ENCODE peak calls at places on chromosomes 6 and 20, in five cellular contexts. One of them, this sample, is unnamed. For H3K36me3, the result is how much of the 10 kb centered on the place peaks cover.

GRCh38 chr20:42159794-42160193 is 541.6 kb upstream of the CHD6 start:
- DNase-seq in ovary: no peak
- DNase-seq in tibial artery: no peak
- DNase-seq in cardiac muscle cell: no peak
- DNase-seq in heart left ventricle: no peak
- DNase-seq in this sample: no peak

GRCh38 chr20:63135411-63135810 is 80.5 kb downstream of the YTHDF1 start:
- DNase-seq in ovary: no peak
- DNase-seq in heart left ventricle: peak
- DNase-seq in tibial artery: no peak
- DNase-seq in cardiac muscle cell: no peak
- DNase-seq in this sample: peak

GRCh38 chr6:95577317-95578105 is at the start of gene MANEA:
- DNase-seq in heart left ventricle: peak
- DNase-seq in tibial artery: peak
- DNase-seq in cardiac muscle cell: peak
- DNase-seq in ovary: peak
- DNase-seq in this sample: peak

GRCh38 chr6:156471000-156471399 is 306.2 kb upstream of the ARID1B start:
- DNase-seq in cardiac muscle cell: no peak
- DNase-seq in tibial artery: no peak
- DNase-seq in heart left ventricle: no peak
- DNase-seq in ovary: no peak
- DNase-seq in this sample: no peak

GRCh38 chr6:166996406-166996805 is 2.8 kb upstream of the CEP43 start:
- DNase-seq in tibial artery: no peak
- DNase-seq in ovary: no peak
- DNase-seq in cardiac muscle cell: peak
- DNase-seq in heart left ventricle: no peak
- DNase-seq in this sample: no peak

GRCh38 chr6:170444056-170444505 is 109.0 kb downstream of the PSMB1 start:
- DNase-seq in heart left ventricle: peak
- DNase-seq in tibial artery: no peak
- DNase-seq in ovary: no peak
- DNase-seq in cardiac muscle cell: no peak
- DNase-seq in this sample: no peak

GRCh38 chr6:20755631-20756030 is 221.4 kb downstream of the CDKAL1 start:
- DNase-seq in tibial artery: no peak
- DNase-seq in heart left ventricle: no peak
- DNase-seq in cardiac muscle cell: no peak
- DNase-seq in ovary: no peak
- DNase-seq in this sample: no peak

GRCh38 chr6:70852667-70853246 is 104.1 kb downstream of the B3GAT2 start:
- DNase-seq in heart left ventricle: no peak
- DNase-seq in cardiac muscle cell: no peak
- DNase-seq in tibial artery: no peak
- DNase-seq in ovary: no peak
- DNase-seq in this sample: no peak

GRCh38 chr20:40682104-40683045 is 6.7 kb downstream of the MAFB start:
- DNase-seq in tibial artery: peak
- DNase-seq in heart left ventricle: no peak
- DNase-seq in cardiac muscle cell: peak
- DNase-seq in ovary: peak
- DNase-seq in this sample: no peak

GRCh38 chr20:1376453-1377270 is 16.2 kb downstream of the FKBP1A start:
- DNase-seq in ovary: no peak
- DNase-seq in heart left ventricle: no peak
- DNase-seq in cardiac muscle cell: no peak
- DNase-seq in tibial artery: no peak
- DNase-seq in this sample: no peak

GRCh38 chr6:101077344-101077743 is 196.2 kb upstream of the ASCC3 start:
- DNase-seq in tibial artery: no peak
- DNase-seq in ovary: no peak
- DNase-seq in heart left ventricle: no peak
- DNase-seq in cardiac muscle cell: no peak
- DNase-seq in this sample: no peak

GRCh38 chr6:21208114-21208795 is 385.3 kb upstream of the SOX4 start:
- DNase-seq in heart left ventricle: no peak
- DNase-seq in ovary: no peak
- DNase-seq in tibial artery: no peak
- DNase-seq in cardiac muscle cell: no peak
- DNase-seq in this sample: no peak

GRCh38 chr6:123016431-123017110 is 20.5 kb downstream of the CLVS2 start:
- DNase-seq in heart left ventricle: no peak
- DNase-seq in cardiac muscle cell: no peak
- DNase-seq in ovary: no peak
- DNase-seq in tibial artery: no peak
- DNase-seq in this sample: no peak

GRCh38 chr6:29602564-29603361 is 17.8 kb downstream of the OR2H2 start:
- DNase-seq in heart left ventricle: no peak
- DNase-seq in tibial artery: no peak
- DNase-seq in ovary: no peak
- DNase-seq in cardiac muscle cell: peak
- DNase-seq in this sample: peak

GRCh38 chr6:118892248-118893094 is 1.5 kb upstream of the ASF1A start:
- DNase-seq in heart left ventricle: no peak
- DNase-seq in tibial artery: no peak
- DNase-seq in ovary: no peak
- DNase-seq in cardiac muscle cell: no peak
- DNase-seq in this sample: peak

GRCh38 chr6:33001685-33002084 is 7.7 kb downstream of the HLA-DOA start:
- DNase-seq in ovary: no peak
- DNase-seq in cardiac muscle cell: no peak
- DNase-seq in heart left ventricle: no peak
- DNase-seq in tibial artery: no peak
- DNase-seq in this sample: no peak

GRCh38 chr6:27668442-27669275 is 195.8 kb upstream of the ZNF184 start:
- DNase-seq in tibial artery: no peak
- DNase-seq in heart left ventricle: no peak
- DNase-seq in ovary: peak
- DNase-seq in cardiac muscle cell: peak
- DNase-seq in this sample: no peak

GRCh38 chr6:108684809-108685329 is 124.2 kb downstream of the FOXO3 start:
- DNase-seq in heart left ventricle: no peak
- DNase-seq in tibial artery: no peak
- DNase-seq in cardiac muscle cell: peak
- DNase-seq in ovary: no peak
- DNase-seq in this sample: no peak

GRCh38 chr20:49276895-49277785 is 717 bp downstream of the ZNFX1 start:
- DNase-seq in cardiac muscle cell: no peak
- DNase-seq in heart left ventricle: peak
- DNase-seq in tibial artery: peak
- DNase-seq in ovary: peak
- DNase-seq in this sample: peak

GRCh38 chr6:75794351-75794846 is 45.4 kb downstream of the MYO6 start:
- DNase-seq in cardiac muscle cell: no peak
- DNase-seq in heart left ventricle: no peak
- DNase-seq in ovary: no peak
- DNase-seq in tibial artery: no peak
- DNase-seq in this sample: no peak

GRCh38 chr6:1831030-1831429 is 221.3 kb downstream of the FOXC1 start:
- DNase-seq in cardiac muscle cell: no peak
- DNase-seq in ovary: no peak
- DNase-seq in heart left ventricle: no peak
- DNase-seq in tibial artery: no peak
- DNase-seq in this sample: no peak

GRCh38 chr20:33649201-33649631 is 12.9 kb upstream of the C20orf144 start:
- DNase-seq in heart left ventricle: no peak
- DNase-seq in cardiac muscle cell: no peak
- DNase-seq in tibial artery: peak
- DNase-seq in ovary: peak
- DNase-seq in this sample: no peak

GRCh38 chr20:48468571-48468970 is 359.2 kb downstream of the PREX1 start:
- DNase-seq in tibial artery: no peak
- DNase-seq in heart left ventricle: no peak
- DNase-seq in ovary: no peak
- DNase-seq in cardiac muscle cell: no peak
- DNase-seq in this sample: no peak

GRCh38 chr6:19205076-19205475 is 632.1 kb upstream of the ID4 start:
- DNase-seq in ovary: no peak
- DNase-seq in heart left ventricle: peak
- DNase-seq in tibial artery: no peak
- DNase-seq in cardiac muscle cell: no peak
- DNase-seq in this sample: no peak

GRCh38 chr6:158711264-158711663 is 61.4 kb downstream of the SYTL3 start:
- DNase-seq in heart left ventricle: no peak
- DNase-seq in tibial artery: peak
- DNase-seq in cardiac muscle cell: peak
- DNase-seq in ovary: no peak
- DNase-seq in this sample: no peak

GRCh38 chr20:3818155-3819151 is 1.9 kb upstream of the AP5S1 start:
- DNase-seq in tibial artery: no peak
- DNase-seq in ovary: peak
- DNase-seq in heart left ventricle: no peak
- DNase-seq in cardiac muscle cell: peak
- DNase-seq in this sample: peak

GRCh38 chr20:33933469-33933909 is 60.2 kb upstream of the RALY start:
- DNase-seq in ovary: peak
- DNase-seq in cardiac muscle cell: peak
- DNase-seq in tibial artery: peak
- DNase-seq in heart left ventricle: peak
- DNase-seq in this sample: peak

GRCh38 chr20:4082406-4083102 is 67.2 kb upstream of the RNF24 start:
- DNase-seq in heart left ventricle: no peak
- DNase-seq in ovary: peak
- DNase-seq in tibial artery: peak
- DNase-seq in cardiac muscle cell: peak
- DNase-seq in this sample: no peak

GRCh38 chr6:36443498-36443844 is 671 bp downstream of the KCTD20 start:
- DNase-seq in ovary: no peak
- DNase-seq in heart left ventricle: no peak
- DNase-seq in tibial artery: no peak
- DNase-seq in cardiac muscle cell: no peak
- DNase-seq in this sample: no peak

GRCh38 chr6:41097467-41098090 is 24.8 kb downstream of the NFYA start:
- DNase-seq in heart left ventricle: no peak
- DNase-seq in tibial artery: no peak
- DNase-seq in ovary: no peak
- DNase-seq in cardiac muscle cell: peak
- DNase-seq in this sample: no peak
- H3K27ac ChIP-seq in heart left ventricle: no peak
- H3K27ac ChIP-seq in tibial artery: peak
- H3K27ac ChIP-seq in ovary: no peak
- H3K27ac ChIP-seq in cardiac muscle cell: no peak
- H3K27ac ChIP-seq in this sample: no peak

GRCh38 chr20:35462351-35462750 is 7.0 kb downstream of the CEP250 start:
- DNase-seq in tibial artery: no peak
- DNase-seq in cardiac muscle cell: no peak
- DNase-seq in heart left ventricle: no peak
- DNase-seq in ovary: no peak
- DNase-seq in this sample: no peak
- H3K36me3 ChIP-seq in tibial artery: half or more
- H3K36me3 ChIP-seq in cardiac muscle cell: under half
- H3K36me3 ChIP-seq in heart left ventricle: under half
- H3K36me3 ChIP-seq in ovary: under half
- H3K36me3 ChIP-seq in this sample: under half

DNA sequence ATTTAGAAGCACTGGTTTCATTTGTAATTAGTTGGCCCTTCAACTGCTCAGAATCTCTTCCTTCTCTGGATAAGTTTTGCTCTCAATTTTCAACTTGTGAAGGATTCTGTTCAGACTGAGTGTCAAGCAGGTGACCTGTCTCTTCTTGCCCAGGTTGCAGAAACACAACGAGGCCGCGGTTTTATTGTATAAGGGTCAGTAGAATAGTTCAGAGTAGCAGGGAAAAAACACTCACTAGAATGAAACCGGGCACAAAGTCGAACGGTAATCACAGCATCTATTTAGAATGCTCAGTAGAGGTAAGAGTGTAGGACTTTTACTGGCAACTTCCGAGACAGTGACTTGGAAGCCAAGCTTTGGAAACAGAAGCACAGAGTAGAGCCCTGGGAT is 17.9 kb upstream of the GFOD1 start:
- DNase-seq in cardiac muscle cell: no peak
- DNase-seq in tibial artery: no peak
- DNase-seq in heart left ventricle: no peak
- DNase-seq in ovary: no peak
- DNase-seq in this sample: no peak
- H3K27ac ChIP-seq in cardiac muscle cell: no peak
- H3K27ac ChIP-seq in tibial artery: no peak
- H3K27ac ChIP-seq in heart left ventricle: peak
- H3K27ac ChIP-seq in ovary: no peak
- H3K27ac ChIP-seq in this sample: no peak

GRCh38 chr6:82239597-82239996 is 7.9 kb downstream of the IBTK start:
- DNase-seq in heart left ventricle: no peak
- DNase-seq in tibial artery: no peak
- DNase-seq in ovary: no peak
- DNase-seq in cardiac muscle cell: no peak
- DNase-seq in this sample: no peak
- H3K36me3 ChIP-seq in heart left ventricle: under half
- H3K36me3 ChIP-seq in tibial artery: under half
- H3K36me3 ChIP-seq in ovary: under half
- H3K36me3 ChIP-seq in cardiac muscle cell: under half
- H3K36me3 ChIP-seq in this sample: under half

This sample was measured in SJCRH30.